ENCODE peak calls at places on chromosomes 13 and 19, in ten cellular contexts. I is HFF-Myc; B is activated T-cell treated with anti-CD3 and anti-CD28 coated beads, Interleukin-2, amount 50 U/mL, for 72 hours; Y is globus pallidus; E is activated CD4-positive, CD25-positive, alpha-beta regulatory T cell; T is activated naive CD8-positive, alpha-beta T cell treated with anti-CD3 and anti-CD28 coated beads, Interleukin-2, amount 10 ng/mL, durations not matched to agents 7 days and 5 days; R is GM12891; X is RPMI8226; W is trophoblast cell; S is colonic mucosa. Z is an unnamed sample.

GRCh38 chr13:23432589-23432988 is 913 bp downstream of the SACS start:
- DNase-seq in T (no peak), R (no peak), B (no peak), X (no peak), Y (no peak), I (no peak), S (no peak), W (no peak), E (no peak), Z (no peak)

GRCh38 chr19:58551123-58551497 is 3.8 kb downstream of the CHMP2A start:
- DNase-seq in E (no peak), X (no peak), W (no peak), I (no peak), B (no peak), R (no peak), Y (no peak), T (no peak), S (no peak), Z (no peak)

GRCh38 chr19:37933965-37934364 is 27.0 kb downstream of the SIPA1L3 start:
- DNase-seq in T (no peak), R (no peak), X (no peak), E (no peak), B (no peak), I (no peak), S (no peak), W (peak), Y (no peak), Z (peak)

GRCh38 chr13:98992355-98992754 is 14.5 kb upstream of the DOCK9 start:
- DNase-seq in E (no peak), X (no peak), B (no peak), R (no peak), W (no peak), I (no peak), T (no peak), Y (no peak), S (no peak), Z (no peak)

GRCh38 chr19:47239610-47240296 is 8.8 kb upstream of the BBC3 start:
- DNase-seq in R (no peak), E (peak), X (peak), T (peak), Y (peak), S (no peak), W (no peak), B (peak), I (no peak), Z (peak)

GRCh38 chr19:58397533-58398037 is 2.1 kb downstream of the RNF225 start:
- DNase-seq in Y (no peak), W (no peak), X (no peak), R (no peak), E (no peak), I (no peak), S (no peak), T (no peak), B (no peak), Z (no peak)

GRCh38 chr13:33184131-33184485 is 101.4 kb downstream of the STARD13 start:
- DNase-seq in B (no peak), T (no peak), I (no peak), Y (no peak), E (no peak), X (no peak), R (no peak), W (no peak), S (no peak), Z (no peak)

GRCh38 chr13:49693877-49694276 is 2.6 kb upstream of the EBPL start:
- DNase-seq in Y (no peak), T (no peak), R (no peak), B (no peak), S (no peak), W (no peak), E (no peak), X (no peak), I (no peak), Z (no peak)

GRCh38 chr19:42563352-42564210 is 31.1 kb downstream of the CEACAM8 start:
- DNase-seq in B (peak), I (peak), Y (peak), S (peak), E (no peak), W (no peak), R (peak), T (no peak), X (peak), Z (peak)

GRCh38 chr13:45417790-45418534 is at the start of gene SLC25A30:
- DNase-seq in R (peak), E (peak), I (peak), B (peak), Y (peak), X (peak), W (peak), T (peak), S (peak), Z (peak)

GRCh38 chr13:105084931-105085330 is 1450.5 kb downstream of the EFNB2 start:
- DNase-seq in R (no peak), Y (no peak), T (no peak), I (no peak), W (peak), E (no peak), B (no peak), X (no peak), S (no peak), Z (no peak)

GRCh38 chr13:24145231-24145630 is 15.3 kb upstream of the SPATA13 start:
- DNase-seq in Y (no peak), X (no peak), T (no peak), S (no peak), R (no peak), B (no peak), W (peak), I (no peak), E (no peak), Z (no peak)

GRCh38 chr13:100196380-100196779 is 107.5 kb downstream of the PCCA start:
- DNase-seq in R (no peak), Y (no peak), X (no peak), I (no peak), W (no peak), B (no peak), S (no peak), T (no peak), E (no peak), Z (no peak)

GRCh38 chr19:54388001-54388802 is 23.5 kb upstream of the LAIR1 start:
- DNase-seq in R (no peak), I (no peak), X (peak), T (peak), S (peak), E (no peak), B (peak), W (no peak), Y (no peak), Z (no peak)

GRCh38 chr19:46221981-46222610 is 7.4 kb upstream of the IGFL1 start:
- DNase-seq in R (no peak), B (no peak), W (peak), T (no peak), E (no peak), X (peak), S (no peak), I (no peak), Y (no peak), Z (peak)

GRCh38 chr19:48608798-48609263 is 2.3 kb downstream of the SPACA4 start:
- DNase-seq in I (no peak), T (peak), E (no peak), Y (no peak), X (peak), S (peak), B (peak), R (peak), W (peak), Z (peak)

GRCh38 chr13:45474584-45475454 is 10.1 kb downstream of the COG3 start:
- DNase-seq in E (no peak), Y (no peak), I (no peak), X (no peak), T (no peak), B (no peak), R (no peak), S (no peak), W (no peak), Z (no peak)

GRCh38 chr13:40271931-40272775 is 394.3 kb downstream of the FOXO1 start:
- DNase-seq in R (no peak), I (peak), Y (peak), S (peak), T (no peak), E (no peak), W (no peak), B (peak), X (no peak), Z (no peak)

Z was measured in ACHN.